ENCODE peak calls at places on chromosomes 6 and 20, in eight cellular contexts. O is adrenal gland; L is K562; U is GM23338; Q is fibroblast of lung; A is CD8-positive, alpha-beta T cell; I is GM13977; Z is cardiac muscle cell. K is an unnamed sample.

GRCh38 chr6:1091905-1092304 is 220.0 kb upstream of the FOXQ1 start:
- DNase-seq in O (no peak), L (no peak), U (no peak), Q (no peak), A (no peak), I (no peak), Z (no peak), K (no peak)

GRCh38 chr6:6996124-6996523 is 111.6 kb upstream of the RREB1 start:
- DNase-seq in O (no peak), L (no peak), U (no peak), Q (no peak), A (no peak), I (no peak), Z (no peak), K (no peak)

GRCh38 chr6:7587631-7588100 is 2.3 kb upstream of the SNRNP48 start:
- DNase-seq in O (no peak), L (peak; percentile 25), U (no peak), Q (no peak), A (no peak), I (no peak), Z (no peak), K (no peak)

GRCh38 chr6:11324453-11325023 is 92.1 kb upstream of the NEDD9 start:
- DNase-seq in O (no peak), L (no peak), U (no peak), Q (no peak), A (no peak), I (peak; percentile 55), Z (no peak), K (peak; percentile 75)

GRCh38 chr20:63317601-63318291 is 24.8 kb downstream of the COL20A1 start:
- DNase-seq in O (no peak), L (no peak), U (no peak), Q (no peak), A (no peak), I (no peak), Z (no peak), K (no peak)

GRCh38 chr20:57464642-57465211 is 60.2 kb downstream of the CTCFL start:
- DNase-seq in O (peak; percentile 76), L (peak; percentile 74), U (peak; percentile 52), Q (no peak), A (no peak), I (no peak), Z (no peak), K (no peak)

GRCh38 chr6:80523531-80523970 is 417.1 kb downstream of the BCKDHB start:
- DNase-seq in O (peak; percentile 30), L (no peak), U (peak; percentile 94), Q (no peak), A (no peak), I (no peak), Z (peak; percentile 36), K (no peak)

GRCh38 chr6:39882567-39882953 is 51.7 kb downstream of the MOCS1 start:
- DNase-seq in O (peak; percentile 60), L (no peak), U (peak; percentile 17), Q (peak; percentile 97), A (no peak), I (no peak), Z (no peak), K (no peak)

GRCh38 chr6:16130932-16131387 is 2.1 kb downstream of the MYLIP start:
- DNase-seq in O (no peak), L (peak; percentile 58), U (peak; percentile 80), Q (peak; percentile 87), A (no peak), I (peak; percentile 75), Z (peak; percentile 80), K (peak; percentile 71)

GRCh38 chr20:1391640-1392442 is 1.0 kb downstream of the FKBP1A start:
- DNase-seq in O (peak; percentile 53), L (peak; percentile 32), U (peak; percentile 64), Q (peak; percentile 63), A (no peak), I (no peak), Z (peak; percentile 15), K (peak; percentile 23)

GRCh38 chr20:16158090-16158975 is 414.9 kb downstream of the KIF16B start:
- DNase-seq in O (peak; percentile 19), L (no peak), U (no peak), Q (no peak), A (no peak), I (no peak), Z (no peak), K (peak; percentile 6)

GRCh38 chr6:14430218-14430617 is 312.6 kb downstream of the CD83 start:
- DNase-seq in O (no peak), L (no peak), U (no peak), Q (no peak), A (no peak), I (no peak), Z (no peak), K (no peak)

GRCh38 chr6:137697267-137697938 is 169.7 kb upstream of the TNFAIP3 start:
- DNase-seq in O (no peak), L (no peak), U (peak; percentile 53), Q (peak; percentile 44), A (no peak), I (peak; percentile 23), Z (peak; percentile 91), K (peak; percentile 20)

GRCh38 chr6:9428416-9429172 is 986.3 kb downstream of the TFAP2A start:
- DNase-seq in O (no peak), L (no peak), U (no peak), Q (peak; percentile 29), A (no peak), I (no peak), Z (no peak), K (no peak)

GRCh38 chr20:25287631-25288290 is 39.9 kb downstream of the PYGB start:
- DNase-seq in O (no peak), L (no peak), U (no peak), Q (no peak), A (no peak), I (no peak), Z (no peak), K (no peak)

GRCh38 chr6:40931927-40932326 is 107.1 kb downstream of the UNC5CL start:
- DNase-seq in O (no peak), L (no peak), U (no peak), Q (no peak), A (no peak), I (no peak), Z (no peak), K (no peak)

GRCh38 chr6:16773376-16773775 is 12.1 kb upstream of the ATXN1 start:
- DNase-seq in O (no peak), L (no peak), U (no peak), Q (no peak), A (no peak), I (no peak), Z (no peak), K (no peak)

DNA sequence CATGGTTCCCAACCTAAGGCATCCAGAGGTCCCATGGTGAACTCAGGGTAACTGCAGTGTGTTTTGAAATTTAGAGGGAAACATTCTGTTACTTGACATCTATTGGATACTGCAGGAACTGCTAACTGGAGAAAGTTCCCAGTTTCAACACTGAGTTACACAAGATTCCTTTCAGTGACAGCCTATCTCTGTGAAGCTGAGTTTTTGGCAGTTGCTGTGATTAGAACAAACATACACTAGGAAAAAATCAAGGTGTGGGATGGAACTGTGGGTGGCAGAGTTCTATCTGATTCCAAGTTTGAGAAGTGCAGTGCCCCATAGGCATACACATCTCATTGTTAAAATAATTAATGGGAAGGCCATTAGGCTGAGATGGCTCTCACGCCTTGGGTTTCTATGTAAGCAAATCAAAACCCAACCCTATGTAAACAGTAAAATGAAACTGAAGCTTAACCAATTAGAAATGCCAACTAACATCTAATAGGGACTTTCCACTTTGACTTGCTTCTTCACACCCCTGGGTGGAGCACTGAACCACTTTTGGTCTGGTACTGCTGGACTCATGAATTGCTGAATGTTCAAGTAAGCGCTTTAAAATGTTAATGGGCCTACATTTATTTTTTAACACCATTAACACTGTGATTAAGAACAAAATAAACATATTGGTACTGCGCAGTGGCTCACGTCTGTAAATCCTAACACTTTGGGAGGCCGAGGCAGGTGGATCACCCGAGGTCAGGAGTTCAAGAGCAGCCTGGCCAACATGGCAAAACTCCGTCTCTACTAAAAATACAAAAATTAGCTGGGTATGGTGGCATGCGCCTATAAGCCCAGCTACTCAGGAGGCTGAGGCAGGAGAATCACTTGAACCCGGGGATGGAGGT is 55.2 kb upstream of the TBC1D7 start:
- DNase-seq in O (no peak), L (no peak), U (no peak), Q (peak; percentile 68), A (no peak), I (peak; percentile 75), Z (no peak), K (peak; percentile 69)
- TF ChIP-seq CTCF in O (no peak), L (peak; percentile 29), U (peak; percentile 11), Q (peak; percentile 30), A (no peak), I (peak; percentile 38), Z (no peak), K (peak; percentile 22)

GRCh38 chr6:116847234-116847633 is 18.4 kb upstream of the GPRC6A start:
- DNase-seq in O (no peak), L (no peak), U (peak; percentile 52), Q (peak; percentile 68), A (no peak), I (peak; percentile 17), Z (peak; percentile 30), K (peak; percentile 18)
- TF ChIP-seq CTCF in O (peak; percentile 43), L (peak; percentile 67), U (no peak), Q (no peak), A (no peak), I (peak; percentile 34), Z (peak; percentile 21), K (no peak)

GRCh38 chr20:6184086-6184485 is 61.3 kb upstream of the FERMT1 start:
- DNase-seq in O (no peak), L (no peak), U (peak; percentile 41), Q (no peak), A (no peak), I (no peak), Z (no peak), K (no peak)

GRCh38 chr20:6180531-6180930 is 57.7 kb upstream of the FERMT1 start:
- DNase-seq in O (no peak), L (no peak), U (no peak), Q (no peak), A (no peak), I (no peak), Z (no peak), K (no peak)

DNA sequence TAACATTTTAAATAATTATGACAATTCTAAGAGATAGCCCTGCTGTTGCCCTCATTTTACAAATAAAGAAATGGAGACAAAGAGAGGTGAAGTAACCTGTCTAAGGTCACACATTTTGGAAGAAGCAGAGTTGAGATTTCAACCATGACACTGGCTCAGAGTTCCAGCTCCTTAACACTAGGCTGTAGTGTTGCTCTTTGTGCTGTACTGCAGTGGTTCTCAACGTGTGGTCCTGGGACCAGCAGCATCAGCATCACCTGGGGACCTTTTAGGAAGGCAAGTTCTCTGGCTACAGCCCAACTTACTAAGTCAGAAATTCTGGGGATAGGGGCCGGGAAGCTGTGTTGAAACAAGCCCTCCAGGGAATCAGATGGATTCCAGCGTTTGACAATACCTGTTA is 62.4 kb upstream of the FERMT1 start:
- DNase-seq in O (no peak), L (no peak), U (peak; percentile 38), Q (no peak), A (no peak), I (no peak), Z (peak; percentile 63), K (no peak)
- TF ChIP-seq CTCF in O (no peak), L (peak; percentile 7), U (peak; percentile 71), Q (peak; percentile 6), A (no peak), I (peak; percentile 9), Z (peak; percentile 23), K (no peak)

DNA sequence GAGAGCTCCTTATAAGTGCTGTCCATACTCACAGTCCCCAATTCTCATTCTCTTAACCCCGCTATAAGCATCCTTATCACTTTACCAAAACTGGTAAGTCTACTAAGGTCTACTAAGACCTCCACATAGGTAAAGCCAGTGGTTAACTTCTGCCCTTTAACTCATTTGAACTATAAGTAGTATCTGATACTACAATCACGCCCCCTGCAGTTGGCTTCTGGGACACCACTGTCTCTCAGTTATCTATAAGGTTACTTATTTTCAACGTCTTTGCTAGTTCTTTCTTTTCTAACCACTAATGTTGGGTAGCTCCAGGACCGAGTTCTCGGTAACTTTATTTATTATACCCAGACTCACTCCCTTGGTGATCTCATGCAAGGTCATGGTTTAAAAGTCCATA is 142.6 kb downstream of the ARHGAP18 start:
- DNase-seq in O (peak; percentile 25), L (peak; percentile 28), U (peak; percentile 87), Q (peak; percentile 34), A (no peak), I (no peak), Z (peak; percentile 26), K (peak; percentile 12)
- TF ChIP-seq CTCF in O (peak; percentile 27), L (peak; percentile 71), U (peak; percentile 76), Q (peak; percentile 43), A (no peak), I (peak; percentile 26), Z (peak; percentile 50), K (peak; percentile 27)